ENCODE peak calls at places on chromosomes 11 and 22, in four cellular contexts. Y is A549, P is stomach, E is thyroid gland. H is an unnamed sample.

GRCh38 chr11:2198621-2199365 is 27.2 kb upstream of the TH start:
- DNase-seq in Y (no peak), P (no peak), E (no peak), H (no peak)

GRCh38 chr22:24200616-24201212 is 19.4 kb downstream of the SUSD2 start:
- DNase-seq in Y (peak), P (peak), E (no peak), H (peak)

GRCh38 chr11:44261800-44262591 is 47.9 kb downstream of the ALX4 start:
- DNase-seq in Y (no peak), P (no peak), E (no peak), H (no peak)

GRCh38 chr11:31531293-31531692 is 21.7 kb downstream of the ELP4 start:
- DNase-seq in Y (no peak), P (no peak), E (no peak), H (no peak)

GRCh38 chr11:113256431-113257227 is 57.8 kb upstream of the TTC12 start:
- DNase-seq in Y (no peak), P (no peak), E (peak), H (no peak)

GRCh38 chr11:63916837-63917684 is at the start of gene RCOR2:
- DNase-seq in Y (peak), P (peak), E (peak), H (no peak)

GRCh38 chr11:124167852-124168251 is 15.3 kb upstream of the OR10D3 start:
- DNase-seq in Y (no peak), P (no peak), E (no peak), H (no peak)

GRCh38 chr11:108873305-108873704 is 208.4 kb downstream of the DDX10 start:
- DNase-seq in Y (no peak), P (no peak), E (no peak), H (no peak)

GRCh38 chr11:13339196-13340153 is 61.9 kb downstream of the BMAL1 start:
- DNase-seq in Y (peak), P (no peak), E (no peak), H (no peak)

GRCh38 chr11:119155733-119156492 is 7.1 kb downstream of the ABCG4 start:
- DNase-seq in Y (peak), P (no peak), E (no peak), H (no peak)

GRCh38 chr22:50305658-50306566 is 1.5 kb downstream of the PLXNB2 start:
- DNase-seq in Y (peak), P (peak), E (peak), H (peak)

GRCh38 chr11:35180311-35181233 is 41.6 kb downstream of the CD44 start:
- DNase-seq in Y (no peak), P (no peak), E (no peak), H (no peak)

GRCh38 chr11:86148339-86148738 is 79.5 kb upstream of the PICALM start:
- DNase-seq in Y (no peak), P (no peak), E (no peak), H (no peak)

DNA sequence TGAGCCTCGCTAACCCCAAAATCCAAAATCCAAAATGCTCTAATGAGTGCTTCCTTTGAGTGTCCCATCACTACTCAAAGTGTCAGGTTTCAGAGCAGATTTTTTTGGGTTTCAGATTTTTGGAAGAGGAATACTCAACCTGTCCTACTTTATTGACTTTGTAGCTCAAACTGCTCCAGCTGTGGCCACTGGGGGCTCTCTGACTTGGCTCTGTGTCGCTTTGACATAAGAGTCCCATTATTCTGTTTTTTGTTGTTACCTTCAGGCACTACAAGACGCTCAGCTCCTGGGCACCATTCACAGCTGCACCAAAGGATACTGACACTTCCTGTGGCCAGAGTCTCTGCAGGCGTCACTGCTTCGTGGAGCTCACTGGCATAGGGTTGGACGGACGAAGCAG is 41.1 kb downstream of the PHF21B start:
- DNase-seq in Y (no peak), P (no peak), E (no peak), H (no peak)
- TF ChIP-seq CTCF in Y (no peak), P (no peak), E (no peak), H (no peak)

GRCh38 chr22:19986011-19986409 is 30.6 kb downstream of the ARVCF start:
- DNase-seq in Y (no peak), P (no peak), E (no peak), H (no peak)

GRCh38 chr22:19988331-19988808 is 28.3 kb downstream of the ARVCF start:
- DNase-seq in Y (no peak), P (no peak), E (no peak), H (no peak)

GRCh38 chr22:19984851-19985811 is 31.5 kb downstream of the ARVCF start:
- DNase-seq in Y (no peak), P (no peak), E (no peak), H (no peak)

GRCh38 chr22:19987394-19988306 is 29.0 kb downstream of the ARVCF start:
- DNase-seq in Y (no peak), P (no peak), E (no peak), H (no peak)

DNA sequence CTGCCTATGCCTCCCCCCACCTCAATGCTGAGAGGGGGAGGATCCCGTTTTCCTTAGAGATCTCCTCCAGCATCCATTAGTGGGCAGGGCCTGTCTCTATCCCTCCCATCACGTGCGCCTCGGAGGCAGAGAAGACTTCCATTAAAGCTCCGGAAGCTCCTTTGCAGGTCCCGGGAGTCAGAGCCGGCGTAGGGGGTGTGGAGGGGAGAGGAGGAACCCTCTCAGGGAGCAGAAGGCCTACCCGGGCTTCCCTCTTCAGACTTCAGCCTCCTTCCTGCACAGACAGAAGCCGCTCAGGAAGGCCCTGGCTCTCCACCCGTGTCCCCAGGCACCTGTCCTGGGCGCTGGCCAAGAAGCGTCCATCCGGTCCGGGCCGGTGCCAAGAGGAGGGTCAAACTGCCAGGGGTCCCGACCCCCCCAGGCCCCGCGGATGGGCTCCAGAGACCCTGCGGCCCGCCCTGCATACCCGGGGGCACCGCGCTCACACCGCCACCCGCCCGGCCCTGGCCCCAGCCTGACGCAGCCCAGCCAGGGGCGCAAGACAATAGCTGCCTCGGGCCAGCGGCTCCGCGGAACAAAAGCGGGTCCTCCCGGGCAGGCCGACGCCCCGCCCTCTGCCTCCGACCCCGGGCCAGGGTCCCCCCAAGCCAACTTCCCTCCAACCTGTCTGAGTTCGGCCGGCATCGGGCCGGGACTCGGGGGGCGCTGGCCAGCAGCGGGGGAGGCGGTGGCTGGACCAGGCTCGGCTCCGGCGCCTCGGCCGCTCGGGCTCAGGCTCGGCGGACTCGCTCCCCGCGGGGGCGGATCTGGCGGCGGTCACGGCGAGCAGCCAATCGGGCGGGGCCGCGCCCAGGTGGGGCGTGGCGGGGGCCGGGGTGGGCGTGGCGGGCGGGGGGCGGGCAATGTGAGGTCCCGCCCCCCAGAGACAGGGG is 29.9 kb downstream of the ARVCF start:
- DNase-seq in Y (peak), P (peak), E (peak), H (peak)
- TF ChIP-seq POLR2A in Y (no peak), P (no peak), E (peak), H (no peak)

DNA sequence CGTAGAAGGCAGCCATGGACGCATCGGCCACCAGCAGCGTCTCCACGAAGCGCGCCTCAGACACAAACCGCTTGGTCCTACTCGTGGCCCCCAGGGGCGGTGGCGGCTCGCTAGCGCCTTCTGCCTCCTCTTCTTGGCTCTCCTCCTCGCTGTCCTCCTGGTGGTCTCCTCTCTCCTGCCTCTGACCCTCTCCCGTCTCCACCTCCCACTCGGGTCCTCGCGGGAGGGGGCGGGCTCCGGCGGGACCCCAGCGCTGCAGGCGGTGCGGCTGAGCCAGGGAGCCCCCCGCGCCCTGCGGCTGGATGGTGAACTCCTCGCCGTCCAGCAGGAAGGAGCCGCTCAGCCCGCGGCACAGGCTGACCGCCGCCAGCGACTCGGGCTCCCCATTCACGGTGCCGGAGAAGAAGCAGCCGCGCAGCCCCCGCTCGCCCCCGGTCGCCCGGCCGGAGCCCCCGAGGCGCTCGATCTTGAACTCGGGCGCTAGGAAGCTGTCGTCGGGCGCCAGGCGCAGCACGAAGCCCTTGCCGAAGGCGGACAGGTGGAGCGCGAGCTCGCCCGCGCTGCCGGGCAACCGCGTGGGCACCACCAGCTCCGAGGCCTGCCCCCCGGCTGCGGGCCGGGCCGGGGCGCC is 713 bp downstream of the ADAMTS8 start:
- DNase-seq in Y (no peak), P (no peak), E (no peak), H (no peak)
- TF ChIP-seq CTCF in Y (no peak), P (no peak), E (no peak), H (no peak)

GRCh38 chr22:32202161-32202538 is 2.7 kb downstream of the RFPL2 start:
- DNase-seq in Y (no peak), P (no peak), E (no peak), H (no peak)

GRCh38 chr22:32204211-32204855 is 540 bp downstream of the RFPL2 start:
- DNase-seq in Y (peak), P (no peak), E (peak), H (no peak)

GRCh38 chr22:32204856-32205722 is at the start of gene RFPL2:
- DNase-seq in Y (peak), P (no peak), E (peak), H (no peak)

GRCh38 chr22:32202539-32203180 is 2.2 kb downstream of the RFPL2 start:
- DNase-seq in Y (peak), P (peak), E (peak), H (no peak)

GRCh38 chr22:32203181-32204105 is 1.4 kb downstream of the RFPL2 start:
- DNase-seq in Y (peak), P (no peak), E (no peak), H (no peak)
- TF ChIP-seq POLR2A in Y (no peak), P (no peak), E (no peak), H (no peak)